ENCODE peak calls at places on chromosome 4, in five cellular contexts. X, D, T, P and K are unnamed samples.

GRCh38 chr4:106062452-106062875 is 167.2 kb downstream of the NPNT start:
- DNase-seq in X (peak), D (peak), P (no peak), T (no peak), K (no peak)

GRCh38 chr4:87545052-87545451 is 15.9 kb upstream of the SPARCL1 start:
- DNase-seq in X (no peak), T (no peak), D (peak), P (no peak), K (no peak)

GRCh38 chr4:152289963-152290362 is 245.9 kb downstream of the FBXW7 start:
- DNase-seq in T (no peak), D (no peak), X (no peak), P (no peak), K (no peak)

GRCh38 chr4:55366621-55367020 is 20.6 kb downstream of the SRD5A3 start:
- DNase-seq in T (no peak), X (no peak), P (no peak), D (no peak), K (no peak)

GRCh38 chr4:24141836-24142235 is 252.0 kb upstream of the PPARGC1A start:
- DNase-seq in X (no peak), T (no peak), P (no peak), D (no peak), K (no peak)

GRCh38 chr4:26032142-26032541 is 118.1 kb downstream of the SMIM20 start:
- DNase-seq in T (no peak), X (peak), P (no peak), D (no peak), K (no peak)

GRCh38 chr4:23022032-23022431 is 329.3 kb downstream of the GBA3 start:
- DNase-seq in X (peak), T (peak), D (peak), P (no peak), K (no peak)

GRCh38 chr4:26896636-26897035 is 36.0 kb downstream of the STIM2 start:
- DNase-seq in X (peak), T (peak), D (no peak), P (no peak), K (no peak)

GRCh38 chr4:163748474-163748873 is 254.0 kb downstream of the TMA16 start:
- DNase-seq in X (peak), P (no peak), D (no peak), T (no peak), K (no peak)

GRCh38 chr4:60019180-60019579 is 1180.9 kb upstream of the ADGRL3 start:
- DNase-seq in D (peak), X (no peak), P (no peak), T (no peak), K (no peak)

GRCh38 chr4:156085073-156085472 is 131.4 kb upstream of the CTSO start:
- DNase-seq in P (no peak), T (no peak), X (no peak), D (no peak), K (no peak)

GRCh38 chr4:4413373-4413725 is 26.4 kb downstream of the NSG1 start:
- DNase-seq in D (no peak), T (no peak), X (no peak), P (no peak), K (no peak)

GRCh38 chr4:53193111-53193510 is 172.8 kb downstream of the SCFD2 start:
- DNase-seq in P (no peak), D (no peak), T (peak), X (peak), K (no peak)

GRCh38 chr4:109803924-109804571 is 2.2 kb upstream of the CFI start:
- DNase-seq in D (peak), P (peak), X (peak), T (no peak), K (peak)

GRCh38 chr4:22389240-22389871 is 126.5 kb downstream of the ADGRA3 start:
- DNase-seq in X (peak), P (peak), D (peak), T (peak), K (peak)

GRCh38 chr4:52643846-52644245 is 15.3 kb downstream of the USP46 start:
- DNase-seq in T (no peak), D (no peak), X (peak), P (no peak), K (no peak)

GRCh38 chr4:102774254-102774653 is 13.5 kb upstream of the MANBA start:
- DNase-seq in T (no peak), D (no peak), X (no peak), P (no peak), K (no peak)

GRCh38 chr4:131426023-131426758 is 1722.9 kb upstream of the PCDH10 start:
- DNase-seq in X (no peak), D (no peak), T (no peak), P (no peak), K (no peak)
- H4K8ac ChIP-seq in X (no peak), D (no peak), T (no peak), P (no peak), K (no peak)

DNA sequence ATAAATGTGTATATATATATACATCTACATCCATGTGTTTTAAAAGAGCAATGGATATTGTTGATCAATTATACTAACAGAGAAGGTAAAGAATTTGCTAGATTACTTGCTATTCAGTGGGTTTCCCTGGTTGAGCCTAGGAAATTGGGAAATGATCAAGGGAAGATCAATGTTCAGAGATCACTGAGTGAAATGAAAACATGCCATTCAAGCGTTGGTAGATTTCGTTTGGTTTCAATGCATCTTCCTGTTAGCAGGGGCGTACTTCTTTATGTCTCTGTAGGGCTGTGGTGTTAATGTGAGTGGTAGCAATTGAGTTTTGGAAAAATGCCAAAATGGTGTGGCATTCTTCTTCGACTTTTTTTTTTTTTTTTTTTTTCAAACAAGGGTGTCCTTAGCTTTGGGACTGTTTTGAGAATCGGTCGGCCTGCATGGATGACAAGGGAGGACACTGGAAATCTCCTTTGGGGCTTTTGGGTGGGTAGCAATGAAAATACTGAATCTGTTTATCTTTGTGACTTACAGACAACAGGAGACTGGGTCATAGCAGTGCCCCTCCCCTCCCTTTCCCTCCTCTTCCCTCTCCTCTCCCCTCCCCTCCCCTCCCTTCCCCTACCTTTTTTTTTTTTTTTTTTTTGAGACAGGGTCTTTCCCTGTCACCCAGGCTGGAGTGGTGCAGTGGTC is 50.3 kb downstream of the SPRY1 start:
- DNase-seq in D (peak), T (no peak), X (no peak), P (no peak), K (no peak)
- H2BK120ac ChIP-seq in D (peak), T (no peak), X (no peak), P (no peak), K (no peak)

DNA sequence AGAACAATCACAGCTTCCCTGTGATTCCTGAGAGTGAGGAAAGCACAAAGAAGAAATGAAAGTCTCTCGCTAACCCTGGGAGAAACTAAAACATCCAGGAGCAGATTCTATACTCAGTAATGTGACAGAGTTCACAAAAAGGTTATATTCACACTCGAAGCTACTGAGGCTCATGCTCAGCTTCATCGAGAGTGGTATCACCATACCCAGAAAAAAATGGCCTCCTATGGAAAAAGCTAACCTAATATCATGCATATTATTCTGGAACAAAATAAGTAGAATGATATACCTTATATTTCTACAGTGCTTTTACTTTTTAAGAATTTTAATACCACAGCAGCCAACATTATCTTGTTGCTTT is 13.5 kb upstream of the CDKN2AIP start:
- DNase-seq in X (no peak), T (no peak), P (no peak), D (no peak), K (no peak)
- H4K8ac ChIP-seq in X (no peak), T (no peak), P (no peak), D (no peak), K (no peak)

DNA sequence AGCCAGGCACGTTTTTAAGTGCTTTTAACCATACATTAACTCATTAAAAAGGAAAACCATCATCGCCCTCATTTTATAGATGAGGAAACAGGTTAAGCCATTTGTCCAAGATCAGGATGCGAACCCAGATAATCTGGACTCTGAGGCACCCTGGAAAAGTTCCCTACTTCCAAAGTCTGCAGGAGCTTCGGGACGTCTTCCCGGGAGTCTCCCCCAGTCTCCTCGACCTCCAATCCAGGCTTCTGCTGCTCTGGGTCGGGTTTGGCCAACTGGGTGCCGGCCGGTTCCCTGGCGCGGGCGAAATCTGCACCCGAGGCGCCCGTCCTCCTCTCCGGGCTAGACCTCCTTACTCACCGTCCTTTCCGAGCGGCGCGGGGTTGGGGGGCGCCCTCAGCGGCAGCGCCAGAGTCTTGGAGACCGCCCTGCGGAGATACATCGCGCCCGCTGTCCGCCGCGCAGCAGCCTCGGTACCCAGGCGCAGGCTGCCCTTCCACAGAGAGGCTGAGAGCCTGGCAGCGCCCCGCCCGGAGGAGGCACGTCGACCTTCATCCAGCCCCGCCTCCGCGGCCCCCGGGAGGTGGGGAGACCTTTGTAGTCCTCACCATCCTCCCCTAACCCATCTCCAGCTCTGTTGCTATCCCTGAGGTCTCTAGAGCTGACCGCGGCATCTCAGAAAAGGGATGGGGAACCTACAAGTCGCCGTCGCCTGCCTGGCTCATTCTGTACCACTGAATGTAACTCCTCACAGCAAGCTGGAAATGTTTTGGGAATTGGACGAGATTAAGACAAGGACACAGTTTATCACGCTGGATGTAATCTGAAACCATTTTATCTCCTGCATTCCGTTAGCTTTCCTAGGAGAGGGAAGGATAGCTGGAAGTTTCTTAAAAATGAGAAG is at the start of gene MGARP:
- DNase-seq in T (peak), P (peak), X (peak), D (peak), K (peak)
- H2BK120ac ChIP-seq in T (no peak), P (no peak), X (peak), D (no peak), K (no peak)

DNA sequence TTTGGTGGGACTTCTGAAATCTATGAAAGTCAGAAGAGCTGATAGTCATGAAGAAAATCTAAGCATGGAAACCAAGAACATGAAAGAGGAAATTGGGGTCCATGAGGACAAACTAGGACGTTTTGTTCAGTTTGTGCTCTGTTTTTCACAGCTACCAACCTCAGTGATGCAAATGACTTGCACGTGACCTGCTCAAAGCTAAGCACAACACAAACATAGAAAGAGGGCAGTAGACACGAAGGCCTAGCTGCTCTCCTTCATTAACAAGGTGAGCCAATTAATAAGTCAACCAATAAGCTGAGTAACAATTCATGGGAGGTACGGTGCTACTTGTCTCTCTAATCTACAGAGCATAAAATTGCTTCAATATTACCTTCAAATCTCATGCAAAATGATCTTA is 684.1 kb downstream of the TRAM1L1 start:
- DNase-seq in X (no peak), T (no peak), P (no peak), D (no peak), K (no peak)
- H4K8ac ChIP-seq in X (no peak), T (no peak), P (no peak), D (no peak), K (no peak)

GRCh38 chr4:2923678-2924173 is 39.5 kb downstream of the NOP14 start:
- DNase-seq in D (no peak), T (no peak), P (no peak), X (no peak), K (no peak)
- H2BK120ac ChIP-seq in D (no peak), T (no peak), P (no peak), X (no peak), K (no peak)

DNA sequence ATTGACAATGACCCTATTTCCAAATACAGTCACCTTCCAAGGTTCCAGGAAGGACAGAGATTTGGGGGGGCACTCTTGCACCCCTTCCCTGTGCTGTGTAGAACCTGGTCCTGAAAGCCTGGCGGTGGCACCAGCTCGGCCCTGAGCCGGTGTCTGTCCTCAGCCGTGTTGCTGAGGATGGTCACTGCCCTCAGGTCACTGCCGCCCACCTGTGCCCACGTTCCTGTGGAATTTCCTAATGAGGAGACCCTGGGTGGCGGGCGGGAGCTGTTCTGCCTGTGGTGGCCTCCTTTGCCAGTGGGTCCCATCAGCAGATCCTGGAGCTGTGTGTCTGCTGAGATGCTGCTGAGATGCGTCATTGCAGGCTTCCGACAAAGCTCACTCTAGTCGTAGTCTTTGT is 32.9 kb downstream of the NELFA start:
- DNase-seq in X (no peak), T (no peak), D (no peak), P (peak), K (no peak)
- H4K8ac ChIP-seq in X (no peak), T (no peak), D (no peak), P (no peak), K (no peak)